ENCODE peak calls at places on chromosome 10, in seven cellular contexts. One of them, this sample, is unnamed.

GRCh38 chr10:11282156-11282555 is 264.5 kb downstream of the CELF2 start:
- DNase-seq in IMR-90: no peak
- DNase-seq in mesenchymal stem cell: no peak
- DNase-seq in mesendoderm: no peak
- DNase-seq in H9: no peak
- DNase-seq in H1: no peak
- DNase-seq in neuronal stem cell: no peak
- DNase-seq in this sample: no peak

GRCh38 chr10:4069491-4069890 is 284.5 kb upstream of the KLF6 start:
- DNase-seq in IMR-90: peak; percentile 66
- DNase-seq in mesenchymal stem cell: peak; percentile 83
- DNase-seq in mesendoderm: peak; percentile 63
- DNase-seq in H9: no peak
- DNase-seq in H1: no peak
- DNase-seq in neuronal stem cell: no peak
- DNase-seq in this sample: peak; percentile 76

GRCh38 chr10:132521041-132521465 is 16.5 kb upstream of the INPP5A start:
- DNase-seq in IMR-90: no peak
- DNase-seq in mesenchymal stem cell: no peak
- DNase-seq in mesendoderm: no peak
- DNase-seq in H9: peak; percentile 17
- DNase-seq in H1: no peak
- DNase-seq in neuronal stem cell: no peak
- DNase-seq in this sample: no peak

GRCh38 chr10:1629326-1630036 is 107.8 kb downstream of the ADARB2 start:
- DNase-seq in IMR-90: no peak
- DNase-seq in mesenchymal stem cell: no peak
- DNase-seq in mesendoderm: peak; percentile 64
- DNase-seq in H9: no peak
- DNase-seq in H1: no peak
- DNase-seq in neuronal stem cell: peak; percentile 66
- DNase-seq in this sample: no peak

GRCh38 chr10:116444527-116445142 is 17.0 kb downstream of the PNLIPRP3 start:
- DNase-seq in IMR-90: peak; percentile 31
- DNase-seq in mesenchymal stem cell: peak; percentile 38
- DNase-seq in mesendoderm: peak; percentile 51
- DNase-seq in H9: peak; percentile 36
- DNase-seq in H1: no peak
- DNase-seq in neuronal stem cell: peak; percentile 23
- DNase-seq in this sample: peak; percentile 9

GRCh38 chr10:24617771-24618396 is 105.8 kb downstream of the ARHGAP21 start:
- DNase-seq in IMR-90: peak; percentile 31
- DNase-seq in mesenchymal stem cell: peak; percentile 68
- DNase-seq in mesendoderm: peak; percentile 89
- DNase-seq in H9: peak; percentile 82
- DNase-seq in H1: peak; percentile 60
- DNase-seq in neuronal stem cell: peak; percentile 32
- DNase-seq in this sample: peak; percentile 89

GRCh38 chr10:35007858-35008301 is 82.3 kb downstream of the CUL2 start:
- DNase-seq in IMR-90: peak; percentile 20
- DNase-seq in mesenchymal stem cell: no peak
- DNase-seq in mesendoderm: peak; percentile 84
- DNase-seq in H9: no peak
- DNase-seq in H1: no peak
- DNase-seq in neuronal stem cell: no peak
- DNase-seq in this sample: peak; percentile 50

GRCh38 chr10:22700489-22700888 is 13.9 kb downstream of the PIP4K2A start:
- DNase-seq in IMR-90: no peak
- DNase-seq in mesenchymal stem cell: no peak
- DNase-seq in mesendoderm: no peak
- DNase-seq in H9: no peak
- DNase-seq in H1: no peak
- DNase-seq in neuronal stem cell: no peak
- DNase-seq in this sample: no peak

GRCh38 chr10:807958-808353 is 118.5 kb upstream of the DIP2C start:
- DNase-seq in IMR-90: no peak
- DNase-seq in mesenchymal stem cell: no peak
- DNase-seq in mesendoderm: no peak
- DNase-seq in H9: no peak
- DNase-seq in H1: no peak
- DNase-seq in neuronal stem cell: no peak
- DNase-seq in this sample: no peak

GRCh38 chr10:69911571-69912528 is 110.1 kb downstream of the COL13A1 start:
- DNase-seq in IMR-90: no peak
- DNase-seq in mesenchymal stem cell: no peak
- DNase-seq in mesendoderm: peak; percentile 42
- DNase-seq in H9: no peak
- DNase-seq in H1: no peak
- DNase-seq in neuronal stem cell: no peak
- DNase-seq in this sample: no peak

GRCh38 chr10:68989317-68989990 is 851 bp downstream of the KIFBP start:
- DNase-seq in IMR-90: peak; percentile 13
- DNase-seq in mesenchymal stem cell: peak; percentile 37
- DNase-seq in mesendoderm: no peak
- DNase-seq in H9: no peak
- DNase-seq in H1: no peak
- DNase-seq in neuronal stem cell: no peak
- DNase-seq in this sample: no peak

GRCh38 chr10:22753786-22754185 is 39.4 kb upstream of the PIP4K2A start:
- DNase-seq in IMR-90: no peak
- DNase-seq in mesenchymal stem cell: no peak
- DNase-seq in mesendoderm: no peak
- DNase-seq in H9: no peak
- DNase-seq in H1: no peak
- DNase-seq in neuronal stem cell: no peak
- DNase-seq in this sample: no peak

GRCh38 chr10:91163709-91164474 is 56.6 kb upstream of the PCGF5 start:
- DNase-seq in IMR-90: peak; percentile 93
- DNase-seq in mesenchymal stem cell: peak; percentile 92
- DNase-seq in mesendoderm: peak; percentile 19
- DNase-seq in H9: peak; percentile 32
- DNase-seq in H1: no peak
- DNase-seq in neuronal stem cell: no peak
- DNase-seq in this sample: peak; percentile 42

GRCh38 chr10:110618206-110618605 is 25.9 kb upstream of the RBM20 start:
- DNase-seq in IMR-90: no peak
- DNase-seq in mesenchymal stem cell: no peak
- DNase-seq in mesendoderm: no peak
- DNase-seq in H9: no peak
- DNase-seq in H1: no peak
- DNase-seq in neuronal stem cell: no peak
- DNase-seq in this sample: no peak

GRCh38 chr10:127153166-127153565 is 43.2 kb downstream of the INSYN2A start:
- DNase-seq in IMR-90: peak; percentile 82
- DNase-seq in mesenchymal stem cell: peak; percentile 88
- DNase-seq in mesendoderm: no peak
- DNase-seq in H9: no peak
- DNase-seq in H1: no peak
- DNase-seq in neuronal stem cell: no peak
- DNase-seq in this sample: no peak

GRCh38 chr10:74903491-74903890 is 77.1 kb downstream of the KAT6B start:
- DNase-seq in IMR-90: no peak
- DNase-seq in mesenchymal stem cell: no peak
- DNase-seq in mesendoderm: no peak
- DNase-seq in H9: no peak
- DNase-seq in H1: no peak
- DNase-seq in neuronal stem cell: no peak
- DNase-seq in this sample: no peak

GRCh38 chr10:74901240-74901827 is 74.9 kb downstream of the KAT6B start:
- DNase-seq in IMR-90: no peak
- DNase-seq in mesenchymal stem cell: no peak
- DNase-seq in mesendoderm: no peak
- DNase-seq in H9: no peak
- DNase-seq in H1: no peak
- DNase-seq in neuronal stem cell: no peak
- DNase-seq in this sample: no peak

GRCh38 chr10:74898201-74898976 is 72.0 kb downstream of the KAT6B start:
- DNase-seq in IMR-90: peak; percentile 19
- DNase-seq in mesenchymal stem cell: no peak
- DNase-seq in mesendoderm: no peak
- DNase-seq in H9: no peak
- DNase-seq in H1: no peak
- DNase-seq in neuronal stem cell: no peak
- DNase-seq in this sample: no peak

GRCh38 chr10:74900297-74900696 is 73.9 kb downstream of the KAT6B start:
- DNase-seq in IMR-90: no peak
- DNase-seq in mesenchymal stem cell: no peak
- DNase-seq in mesendoderm: no peak
- DNase-seq in H9: no peak
- DNase-seq in H1: no peak
- DNase-seq in neuronal stem cell: no peak
- DNase-seq in this sample: no peak

DNA sequence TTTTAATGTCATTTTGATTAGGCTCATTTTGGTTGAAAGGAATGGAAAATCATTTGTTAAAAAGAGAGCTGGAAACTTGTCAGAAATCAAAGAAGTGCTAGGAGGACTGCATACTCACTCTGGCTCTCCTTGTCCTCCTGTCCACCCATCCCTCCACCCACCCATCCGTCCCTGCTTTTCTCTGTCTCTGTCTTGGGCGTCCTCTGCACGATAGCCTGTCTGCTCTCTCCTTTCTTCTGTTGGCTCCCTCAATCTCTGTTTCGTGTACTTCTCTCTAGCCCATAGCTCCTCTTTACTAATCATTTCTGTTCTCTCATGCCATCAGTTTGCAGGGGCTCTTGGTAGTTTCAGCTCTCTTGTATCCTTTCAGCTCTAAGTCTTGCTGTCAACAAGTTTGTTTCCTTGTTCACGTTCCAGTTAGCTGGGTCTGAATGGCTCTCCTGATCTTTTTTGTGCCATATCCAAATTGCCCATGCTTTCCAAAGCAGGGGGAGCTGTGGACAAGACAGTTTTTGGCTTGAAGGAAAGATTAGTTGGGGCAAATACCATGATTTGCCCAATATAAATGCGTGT is 75.6 kb downstream of the KAT6B start:
- DNase-seq in IMR-90: no peak
- DNase-seq in mesenchymal stem cell: no peak
- DNase-seq in mesendoderm: no peak
- DNase-seq in H9: no peak
- DNase-seq in H1: no peak
- DNase-seq in neuronal stem cell: no peak
- DNase-seq in this sample: no peak
- H3K18ac ChIP-seq in IMR-90: no peak overlapping the region
- H3K18ac ChIP-seq in mesenchymal stem cell: no peak overlapping the region
- H3K18ac ChIP-seq in mesendoderm: no peak overlapping the region
- H3K18ac ChIP-seq in H9: no peak overlapping the region
- H3K18ac ChIP-seq in H1: no peak overlapping the region
- H3K18ac ChIP-seq in neuronal stem cell: no peak overlapping the region
- H3K18ac ChIP-seq in this sample: no peak overlapping the region

GRCh38 chr10:102643346-102644065 is 773 bp upstream of the TRIM8 start:
- DNase-seq in IMR-90: peak; percentile 74
- DNase-seq in mesenchymal stem cell: peak; percentile 87
- DNase-seq in mesendoderm: peak; percentile 86
- DNase-seq in H9: peak; percentile 70
- DNase-seq in H1: no peak
- DNase-seq in neuronal stem cell: peak; percentile 65
- DNase-seq in this sample: peak; percentile 53
- H3K4me2 ChIP-seq in IMR-90: peak overlapping the region; percentile 85
- H3K4me2 ChIP-seq in mesenchymal stem cell: peak overlapping the region; percentile 82
- H3K4me2 ChIP-seq in mesendoderm: peak overlapping the region; percentile 89
- H3K4me2 ChIP-seq in H9: peak overlapping the region; percentile 59
- H3K4me2 ChIP-seq in H1: peak overlapping the region; percentile 70
- H3K4me2 ChIP-seq in neuronal stem cell: peak overlapping the region; percentile 98
- H3K4me2 ChIP-seq in this sample: peak overlapping the region; percentile 92

DNA sequence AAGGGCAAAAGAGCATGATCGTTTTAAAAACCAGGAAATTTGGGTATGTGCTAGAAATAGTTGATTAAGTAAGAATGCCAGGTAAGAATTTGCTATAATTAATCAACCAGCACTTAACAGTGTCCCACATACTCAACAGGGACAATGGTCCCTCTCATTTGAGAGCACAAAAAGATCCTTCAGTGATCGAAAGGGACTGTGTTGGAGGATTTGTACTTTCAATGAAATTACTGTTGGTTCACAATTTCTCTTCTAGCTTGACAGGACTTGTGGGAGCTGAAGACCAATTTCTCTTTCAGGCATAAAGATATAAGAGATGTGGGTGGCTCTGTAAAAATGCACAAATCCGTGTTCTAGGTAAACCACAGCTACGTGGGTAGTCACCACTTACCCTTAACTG is 12.5 kb upstream of the PLEKHS1 start:
- DNase-seq in IMR-90: no peak
- DNase-seq in mesenchymal stem cell: no peak
- DNase-seq in mesendoderm: no peak
- DNase-seq in H9: no peak
- DNase-seq in H1: no peak
- DNase-seq in neuronal stem cell: no peak
- DNase-seq in this sample: no peak
- H3K18ac ChIP-seq in IMR-90: no peak overlapping the region
- H3K18ac ChIP-seq in mesenchymal stem cell: no peak overlapping the region
- H3K18ac ChIP-seq in mesendoderm: no peak overlapping the region
- H3K18ac ChIP-seq in H9: no peak overlapping the region
- H3K18ac ChIP-seq in H1: no peak overlapping the region
- H3K18ac ChIP-seq in neuronal stem cell: no peak overlapping the region
- H3K18ac ChIP-seq in this sample: no peak overlapping the region

GRCh38 chr10:49610015-49610734 is at the start of gene SLC18A3:
- DNase-seq in IMR-90: no peak
- DNase-seq in mesenchymal stem cell: no peak
- DNase-seq in mesendoderm: no peak
- DNase-seq in H9: peak; percentile 61
- DNase-seq in H1: no peak
- DNase-seq in neuronal stem cell: no peak
- DNase-seq in this sample: no peak

GRCh38 chr10:49611815-49612512 is 1.9 kb downstream of the SLC18A3 start:
- DNase-seq in IMR-90: no peak
- DNase-seq in mesenchymal stem cell: no peak
- DNase-seq in mesendoderm: no peak
- DNase-seq in H9: peak; percentile 37
- DNase-seq in H1: no peak
- DNase-seq in neuronal stem cell: no peak
- DNase-seq in this sample: no peak

GRCh38 chr10:49612513-49613159 is 1.2 kb upstream of the CHAT start:
- DNase-seq in IMR-90: no peak
- DNase-seq in mesenchymal stem cell: no peak
- DNase-seq in mesendoderm: peak; percentile 85
- DNase-seq in H9: peak; percentile 89
- DNase-seq in H1: no peak
- DNase-seq in neuronal stem cell: no peak
- DNase-seq in this sample: no peak

GRCh38 chr10:49610735-49611165 is 640 bp downstream of the SLC18A3 start:
- DNase-seq in IMR-90: no peak
- DNase-seq in mesenchymal stem cell: no peak
- DNase-seq in mesendoderm: no peak
- DNase-seq in H9: no peak
- DNase-seq in H1: no peak
- DNase-seq in neuronal stem cell: no peak
- DNase-seq in this sample: no peak

DNA sequence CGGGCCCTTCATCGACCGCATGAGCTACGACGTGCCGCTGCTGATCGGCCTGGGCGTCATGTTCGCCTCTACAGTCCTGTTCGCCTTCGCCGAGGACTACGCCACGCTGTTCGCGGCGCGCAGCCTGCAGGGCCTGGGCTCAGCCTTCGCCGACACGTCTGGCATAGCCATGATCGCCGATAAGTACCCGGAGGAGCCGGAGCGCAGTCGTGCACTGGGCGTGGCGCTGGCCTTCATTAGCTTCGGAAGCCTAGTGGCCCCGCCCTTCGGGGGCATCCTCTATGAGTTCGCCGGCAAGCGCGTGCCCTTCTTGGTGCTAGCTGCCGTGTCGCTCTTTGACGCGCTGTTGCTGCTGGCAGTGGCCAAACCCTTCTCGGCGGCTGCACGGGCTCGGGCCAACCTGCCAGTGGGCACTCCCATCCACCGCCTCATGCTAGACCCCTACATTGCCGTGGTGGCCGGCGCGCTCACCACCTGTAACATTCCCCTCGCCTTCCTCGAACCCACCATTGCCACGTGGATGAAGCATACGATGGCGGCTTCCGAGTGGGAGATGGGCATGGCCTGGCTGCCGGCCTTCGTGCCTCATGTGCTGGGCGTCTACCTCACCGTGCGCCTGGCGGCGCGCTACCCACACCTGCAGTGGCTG is 1.2 kb downstream of the SLC18A3 start:
- DNase-seq in IMR-90: no peak
- DNase-seq in mesenchymal stem cell: no peak
- DNase-seq in mesendoderm: peak; percentile 64
- DNase-seq in H9: peak; percentile 78
- DNase-seq in H1: no peak
- DNase-seq in neuronal stem cell: no peak
- DNase-seq in this sample: no peak
- H3K4me2 ChIP-seq in IMR-90: no peak overlapping the region
- H3K4me2 ChIP-seq in mesenchymal stem cell: no peak overlapping the region
- H3K4me2 ChIP-seq in mesendoderm: no peak overlapping the region
- H3K4me2 ChIP-seq in H9: peak overlapping the region; percentile 34
- H3K4me2 ChIP-seq in H1: peak overlapping the region; percentile 71
- H3K4me2 ChIP-seq in neuronal stem cell: peak overlapping the region; percentile 24
- H3K4me2 ChIP-seq in this sample: peak overlapping the region; percentile 64